ENCODE peak calls at places on chromosomes 3 and 15, in six cellular contexts. G is PC-3, N is B cell, I is mesothelial cell of epicardium, E is HL-60, U is HCT116. Y is an unnamed sample.

GRCh38 chr3:143951351-143951971 is 20.2 kb upstream of the DIPK2A start:
- DNase-seq in G (peak), E (peak), U (peak), N (peak), I (no peak), Y (no peak)

GRCh38 chr3:52791396-52791795 is 3.2 kb upstream of the ITIH3 start:
- DNase-seq in U (no peak), G (no peak), N (no peak), E (no peak), I (no peak), Y (no peak)

GRCh38 chr3:34239870-34240269 is 441.4 kb downstream of the PDCD6IP start:
- DNase-seq in N (no peak), G (no peak), U (no peak), I (no peak), E (no peak), Y (no peak)

GRCh38 chr3:15754047-15754446 is 43.7 kb downstream of the ANKRD28 start:
- DNase-seq in E (no peak), G (peak), U (no peak), I (no peak), N (no peak), Y (no peak)

GRCh38 chr3:177800565-177800964 is 603.3 kb upstream of the TBL1XR1 start:
- DNase-seq in I (no peak), U (no peak), N (no peak), E (no peak), G (peak), Y (no peak)

GRCh38 chr3:76264496-76264895 is 479.1 kb upstream of the ZNF717 start:
- DNase-seq in I (no peak), G (no peak), U (no peak), N (no peak), E (no peak), Y (no peak)

GRCh38 chr3:21543380-21544075 is 207.5 kb downstream of the ZNF385D start:
- DNase-seq in I (no peak), E (peak), U (no peak), G (no peak), N (no peak), Y (no peak)

GRCh38 chr15:68389936-68390790 is 41.8 kb downstream of the ITGA11 start:
- DNase-seq in E (peak), G (peak), U (no peak), N (no peak), I (no peak), Y (peak)

GRCh38 chr3:41370307-41370706 is 171.0 kb downstream of the CTNNB1 start:
- DNase-seq in E (no peak), U (no peak), I (no peak), N (no peak), G (no peak), Y (no peak)

GRCh38 chr3:65963787-65964707 is 74.7 kb downstream of the MAGI1 start:
- DNase-seq in I (no peak), E (no peak), N (no peak), U (peak), G (peak), Y (no peak)

GRCh38 chr3:25426408-25426807 is 1.7 kb upstream of the RARB start:
- DNase-seq in N (no peak), U (no peak), G (no peak), E (no peak), I (no peak), Y (no peak)

GRCh38 chr3:34312684-34313083 is 514.3 kb downstream of the PDCD6IP start:
- DNase-seq in E (no peak), U (no peak), N (no peak), I (no peak), G (no peak), Y (no peak)

GRCh38 chr3:124997303-124998246 is 58.2 kb downstream of the HEG1 start:
- DNase-seq in G (no peak), N (no peak), U (no peak), E (no peak), I (no peak), Y (no peak)

GRCh38 chr15:32641517-32642059 is at the start of gene SCG5:
- DNase-seq in E (no peak), U (no peak), G (no peak), I (peak), N (no peak), Y (no peak)

GRCh38 chr3:188782725-188783124 is 389.0 kb upstream of the TPRG1 start:
- DNase-seq in U (no peak), I (no peak), G (no peak), E (no peak), N (no peak), Y (no peak)

GRCh38 chr15:58513681-58514336 is 82.0 kb downstream of the LIPC start:
- DNase-seq in G (no peak), U (no peak), I (no peak), N (no peak), E (no peak), Y (no peak)

GRCh38 chr15:23403550-23403949 is 43.5 kb downstream of the GOLGA6L2 start:
- DNase-seq in N (no peak), G (no peak), E (no peak), I (no peak), U (no peak), Y (no peak)

GRCh38 chr3:140243536-140243935 is 308.6 kb downstream of the CLSTN2 start:
- DNase-seq in N (no peak), U (no peak), E (no peak), G (no peak), I (no peak), Y (no peak)

GRCh38 chr15:41610048-41610447 is 50.2 kb upstream of the MGA start:
- DNase-seq in I (no peak), G (peak), E (no peak), U (no peak), N (no peak), Y (no peak)

GRCh38 chr15:73704869-73705645 is 20.9 kb downstream of the CD276 start:
- DNase-seq in G (peak), U (no peak), N (peak), E (peak), I (peak), Y (peak)

GRCh38 chr3:123678108-123678511 is 93.3 kb upstream of the HACD2 start:
- DNase-seq in E (no peak), I (no peak), U (no peak), G (peak), N (no peak), Y (no peak)

GRCh38 chr3:12467746-12468145 is 16.5 kb upstream of the TSEN2 start:
- DNase-seq in E (no peak), N (no peak), U (no peak), G (no peak), I (no peak), Y (no peak)

DNA sequence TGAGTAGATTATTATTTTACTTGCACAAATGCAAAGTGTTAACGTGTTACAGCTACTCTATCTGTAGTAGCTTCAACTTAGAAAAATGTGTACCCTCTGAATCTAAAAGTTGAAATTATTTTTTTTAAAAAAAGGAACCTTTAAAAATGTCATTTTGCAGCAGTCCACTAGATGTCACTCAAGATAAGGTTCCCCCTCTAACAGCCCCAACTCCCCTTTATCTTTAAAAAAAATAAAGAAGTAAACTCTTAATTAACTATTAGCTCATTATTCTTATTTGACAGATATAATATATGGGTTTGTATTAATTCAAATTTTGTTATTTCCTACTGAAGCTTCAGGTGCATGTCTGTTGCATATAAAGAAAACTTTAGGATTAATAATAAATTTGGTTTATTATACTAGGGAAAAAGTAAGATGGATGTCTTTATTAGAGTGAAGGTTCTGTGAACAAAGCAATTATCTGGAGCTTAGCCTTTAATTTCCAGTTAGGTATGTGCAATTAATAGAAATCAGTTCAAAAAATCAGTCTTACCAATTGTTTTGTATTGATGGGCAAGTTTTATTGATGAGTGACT is 288.5 kb downstream of the VGLL3 start:
- DNase-seq in E (no peak), I (no peak), G (peak), N (no peak), U (no peak), Y (no peak)
- TF ChIP-seq CTCF in E (no peak), I (peak), G (peak), N (peak), U (peak), Y (peak)

DNA sequence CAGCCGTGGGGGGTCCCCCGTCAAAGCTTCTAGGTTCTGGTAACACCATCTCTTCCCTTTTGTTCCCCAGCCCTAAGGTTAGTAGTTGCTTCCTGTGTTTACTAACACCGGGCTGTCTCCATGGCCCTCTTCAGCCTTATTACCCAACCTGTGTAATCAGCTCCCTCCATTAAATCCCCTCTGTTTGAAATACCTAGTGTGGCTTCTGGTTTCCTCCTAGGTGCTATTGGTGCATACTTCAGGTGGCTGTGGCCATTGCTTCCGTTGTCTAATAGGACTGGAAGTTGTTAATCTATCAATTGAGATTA is 35.3 kb downstream of the MOBP start:
- DNase-seq in N (no peak), I (no peak), E (no peak), G (no peak), U (no peak), Y (no peak)
- TF ChIP-seq CTCF in N (no peak), I (no peak), E (no peak), G (no peak), U (no peak), Y (no peak)

GRCh38 chr15:87728998-87729397 is 527.5 kb downstream of the NTRK3 start:
- DNase-seq in E (no peak), I (no peak), U (no peak), G (no peak), N (no peak), Y (no peak)
- TF ChIP-seq CTCF in E (no peak), I (no peak), U (no peak), G (no peak), N (no peak), Y (no peak)

GRCh38 chr3:77345009-77345408 is 305.1 kb downstream of the ROBO2 start:
- DNase-seq in G (no peak), E (no peak), N (no peak), I (no peak), U (no peak), Y (no peak)
- TF ChIP-seq CTCF in G (no peak), E (no peak), N (no peak), I (no peak), U (no peak), Y (no peak)